ENCODE peak calls at places on chromosomes 13 and 19, in four cellular contexts. One of them, this sample, is unnamed. For H3K4me1, the result is how much of the 10 kb centered on the place peaks cover.

GRCh38 chr13:40665754-40666057 is 735 bp downstream of the FOXO1 start:
- DNase-seq in PC-3: peak
- DNase-seq in GM23248: peak
- DNase-seq in endodermal cell: no peak
- DNase-seq in this sample: no peak

GRCh38 chr19:4986471-4986888 is 17.6 kb downstream of the KDM4B start:
- DNase-seq in PC-3: no peak
- DNase-seq in GM23248: no peak
- DNase-seq in endodermal cell: no peak
- DNase-seq in this sample: no peak

GRCh38 chr19:49689133-49690072 is at the start of gene ADM5:
- DNase-seq in PC-3: peak
- DNase-seq in GM23248: peak
- DNase-seq in endodermal cell: peak
- DNase-seq in this sample: peak

GRCh38 chr19:12664406-12665280 is 1.9 kb downstream of the MAN2B1 start:
- DNase-seq in PC-3: no peak
- DNase-seq in GM23248: peak
- DNase-seq in endodermal cell: peak
- DNase-seq in this sample: no peak

GRCh38 chr19:6354098-6354674 is 7.1 kb upstream of the CLPP start:
- DNase-seq in PC-3: peak
- DNase-seq in GM23248: peak
- DNase-seq in endodermal cell: no peak
- DNase-seq in this sample: no peak

GRCh38 chr19:7902796-7903243 is 857 bp upstream of the MAP2K7 start:
- DNase-seq in PC-3: peak
- DNase-seq in GM23248: peak
- DNase-seq in endodermal cell: peak
- DNase-seq in this sample: no peak

GRCh38 chr13:28751210-28751935 is 32.6 kb upstream of the SLC46A3 start:
- DNase-seq in PC-3: no peak
- DNase-seq in GM23248: no peak
- DNase-seq in endodermal cell: no peak
- DNase-seq in this sample: no peak

GRCh38 chr13:51912091-51912490 is 50.3 kb downstream of the CCDC70 start:
- DNase-seq in PC-3: peak
- DNase-seq in GM23248: no peak
- DNase-seq in endodermal cell: no peak
- DNase-seq in this sample: peak

GRCh38 chr19:6697291-6697690 is 23.2 kb downstream of the C3 start:
- DNase-seq in PC-3: no peak
- DNase-seq in GM23248: no peak
- DNase-seq in endodermal cell: no peak
- DNase-seq in this sample: no peak

GRCh38 chr19:29400917-29401711 is 124.7 kb upstream of the VSTM2B start:
- DNase-seq in PC-3: no peak
- DNase-seq in GM23248: peak
- DNase-seq in endodermal cell: no peak
- DNase-seq in this sample: no peak

DNA sequence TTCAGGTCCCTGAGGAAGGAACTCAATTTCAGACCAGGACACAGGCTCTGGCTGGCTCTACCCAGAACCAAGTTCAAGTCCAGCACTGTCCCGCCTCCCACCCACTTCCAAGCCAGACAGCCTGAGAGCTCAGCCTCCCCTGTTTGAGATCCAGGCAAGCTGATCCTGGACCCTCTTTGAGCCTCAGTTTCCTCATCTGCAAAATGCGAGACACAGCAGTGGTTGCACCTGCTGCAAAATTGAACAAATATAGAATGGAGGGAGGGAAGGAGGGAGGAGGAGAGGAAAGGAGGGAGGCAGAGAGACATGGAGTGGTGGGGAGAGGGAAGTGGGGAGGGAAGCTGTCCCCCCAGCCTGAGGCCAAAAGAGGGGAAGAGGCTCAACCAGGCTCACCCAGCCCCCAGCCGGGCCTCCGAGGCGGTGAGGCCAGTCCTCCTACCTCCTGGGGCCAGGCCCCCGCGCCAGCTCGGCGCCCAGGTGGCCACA is 721 bp downstream of the TMEM221 start:
- DNase-seq in PC-3: no peak
- DNase-seq in GM23248: no peak
- DNase-seq in endodermal cell: no peak
- DNase-seq in this sample: peak
- H3K4me1 ChIP-seq in PC-3: under half
- H3K4me1 ChIP-seq in GM23248: under half
- H3K4me1 ChIP-seq in endodermal cell: under half
- H3K4me1 ChIP-seq in this sample: under half

GRCh38 chr13:33284016-33284415 is 1.5 kb downstream of the STARD13 start:
- DNase-seq in PC-3: no peak
- DNase-seq in GM23248: peak
- DNase-seq in endodermal cell: no peak
- DNase-seq in this sample: no peak
- H3K4me1 ChIP-seq in PC-3: under half
- H3K4me1 ChIP-seq in GM23248: half or more
- H3K4me1 ChIP-seq in endodermal cell: under half
- H3K4me1 ChIP-seq in this sample: half or more

GRCh38 chr19:1181606-1182005 is 7.5 kb upstream of the SBNO2 start:
- DNase-seq in PC-3: peak
- DNase-seq in GM23248: no peak
- DNase-seq in endodermal cell: peak
- DNase-seq in this sample: peak
- H3K4me1 ChIP-seq in PC-3: half or more
- H3K4me1 ChIP-seq in GM23248: under half
- H3K4me1 ChIP-seq in endodermal cell: under half
- H3K4me1 ChIP-seq in this sample: under half

GRCh38 chr19:39408392-39409206 is 2.0 kb downstream of the ZFP36 start:
- DNase-seq in PC-3: peak
- DNase-seq in GM23248: peak
- DNase-seq in endodermal cell: peak
- DNase-seq in this sample: no peak

GRCh38 chr19:39409207-39409885 is 2.7 kb downstream of the ZFP36 start:
- DNase-seq in PC-3: peak
- DNase-seq in GM23248: peak
- DNase-seq in endodermal cell: peak
- DNase-seq in this sample: peak

GRCh38 chr19:39407394-39407643 is 672 bp downstream of the ZFP36 start:
- DNase-seq in PC-3: no peak
- DNase-seq in GM23248: no peak
- DNase-seq in endodermal cell: no peak
- DNase-seq in this sample: no peak

GRCh38 chr19:39406656-39407393 is at the start of gene ZFP36:
- DNase-seq in PC-3: peak
- DNase-seq in GM23248: peak
- DNase-seq in endodermal cell: peak
- DNase-seq in this sample: peak

GRCh38 chr19:39407644-39408391 is 1.2 kb downstream of the ZFP36 start:
- DNase-seq in PC-3: peak
- DNase-seq in GM23248: peak
- DNase-seq in endodermal cell: peak
- DNase-seq in this sample: peak
- H3K4me1 ChIP-seq in PC-3: under half
- H3K4me1 ChIP-seq in GM23248: under half
- H3K4me1 ChIP-seq in endodermal cell: under half
- H3K4me1 ChIP-seq in this sample: half or more

GRCh38 chr13:99217461-99218101 is 16.9 kb downstream of the UBAC2 start:
- DNase-seq in PC-3: no peak
- DNase-seq in GM23248: no peak
- DNase-seq in endodermal cell: no peak
- DNase-seq in this sample: no peak
- H3K4me1 ChIP-seq in PC-3: under half
- H3K4me1 ChIP-seq in GM23248: under half
- H3K4me1 ChIP-seq in endodermal cell: under half
- H3K4me1 ChIP-seq in this sample: under half

DNA sequence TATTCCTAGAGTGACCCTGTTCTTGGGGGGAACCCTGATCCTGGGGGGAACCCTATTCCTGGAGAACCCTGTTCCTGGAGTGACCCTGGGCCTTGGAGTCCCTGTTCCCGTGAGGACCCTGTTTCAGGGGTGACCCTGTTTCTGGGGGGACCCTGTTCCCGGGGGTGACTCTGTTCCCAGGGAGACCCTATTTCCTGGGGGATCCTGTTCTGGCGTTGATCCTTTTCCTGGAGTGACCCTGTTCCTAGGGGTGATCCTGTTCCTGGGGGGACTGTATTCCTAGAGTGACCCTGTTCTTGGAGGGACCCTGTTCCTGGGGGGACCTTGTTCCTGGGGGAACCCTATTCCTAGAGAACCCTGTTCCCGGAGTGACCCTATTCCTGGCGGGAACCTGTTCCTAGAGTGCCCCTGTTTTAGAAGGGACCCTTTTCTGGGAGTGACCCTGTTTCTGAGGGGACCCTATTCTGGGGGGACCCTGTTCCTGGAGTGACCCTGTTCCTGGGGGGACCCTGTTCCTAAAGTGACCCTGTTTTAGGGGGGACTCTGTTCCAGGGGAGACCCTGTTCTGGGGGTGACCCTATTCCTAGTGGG is 15.0 kb downstream of the GNA15 start:
- DNase-seq in PC-3: no peak
- DNase-seq in GM23248: no peak
- DNase-seq in endodermal cell: no peak
- DNase-seq in this sample: no peak
- H3K4me1 ChIP-seq in PC-3: under half
- H3K4me1 ChIP-seq in GM23248: under half
- H3K4me1 ChIP-seq in endodermal cell: under half
- H3K4me1 ChIP-seq in this sample: under half

GRCh38 chr19:18419195-18419698 is at the start of gene SSBP4:
- DNase-seq in PC-3: peak
- DNase-seq in GM23248: peak
- DNase-seq in endodermal cell: peak
- DNase-seq in this sample: peak
- H3K4me1 ChIP-seq in PC-3: under half
- H3K4me1 ChIP-seq in GM23248: half or more
- H3K4me1 ChIP-seq in endodermal cell: under half
- H3K4me1 ChIP-seq in this sample: half or more

DNA sequence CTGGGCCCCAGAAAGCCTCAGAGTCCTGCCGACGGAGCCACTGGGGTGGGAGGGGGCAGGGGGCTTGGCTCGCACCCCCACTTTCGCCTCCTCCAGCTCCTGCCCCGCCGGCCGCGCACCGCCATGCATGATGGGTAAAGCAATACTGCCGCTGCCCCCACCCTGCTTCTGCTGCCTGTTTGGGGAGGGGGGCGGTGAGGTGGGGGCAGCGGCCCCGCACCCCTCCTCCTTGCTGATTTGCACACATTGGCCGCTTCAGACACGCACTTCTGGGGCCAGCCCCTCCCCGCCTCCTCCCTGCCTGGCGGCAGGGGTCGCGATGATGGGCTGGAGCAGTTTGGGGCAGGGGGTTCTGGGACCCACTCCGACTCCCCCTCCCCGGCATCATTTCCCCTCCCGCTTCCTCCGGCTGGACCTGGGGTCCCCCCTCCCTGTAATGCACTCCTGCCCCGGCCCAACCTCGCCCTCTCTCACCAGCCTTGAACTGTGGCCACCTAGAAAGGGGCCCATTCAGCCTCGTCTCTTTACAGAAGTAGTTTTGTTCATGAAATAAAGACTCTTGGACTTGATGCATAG is 1.6 kb upstream of the HPN start:
- DNase-seq in PC-3: no peak
- DNase-seq in GM23248: no peak
- DNase-seq in endodermal cell: no peak
- DNase-seq in this sample: no peak
- H3K4me1 ChIP-seq in PC-3: under half
- H3K4me1 ChIP-seq in GM23248: under half
- H3K4me1 ChIP-seq in endodermal cell: under half
- H3K4me1 ChIP-seq in this sample: under half

This sample was measured in stomach.